ENCODE peak calls at places on chromosome 21, in nine cellular contexts. One of them, this sample, is unnamed.

GRCh38 chr21:41960386-41960785 is 6.6 kb upstream of the C2CD2 start:
- DNase-seq in GM13977: no peak
- DNase-seq in foreskin fibroblast: no peak
- DNase-seq in ovary: no peak
- DNase-seq in adrenal gland: no peak
- DNase-seq in MCF 10A: no peak
- DNase-seq in neural progenitor cell: no peak
- DNase-seq in tibial artery: no peak
- DNase-seq in pancreas: no peak
- DNase-seq in this sample: no peak

GRCh38 chr21:31180256-31181088 is 142.2 kb upstream of the KRTAP19-8 start:
- DNase-seq in GM13977: peak
- DNase-seq in foreskin fibroblast: no peak
- DNase-seq in ovary: no peak
- DNase-seq in adrenal gland: no peak
- DNase-seq in MCF 10A: peak
- DNase-seq in neural progenitor cell: peak
- DNase-seq in tibial artery: no peak
- DNase-seq in pancreas: no peak
- DNase-seq in this sample: no peak

GRCh38 chr21:27362249-27362648 is 395.4 kb upstream of the ADAMTS5 start:
- DNase-seq in GM13977: no peak
- DNase-seq in foreskin fibroblast: no peak
- DNase-seq in ovary: no peak
- DNase-seq in adrenal gland: no peak
- DNase-seq in MCF 10A: peak
- DNase-seq in neural progenitor cell: no peak
- DNase-seq in tibial artery: no peak
- DNase-seq in pancreas: no peak
- DNase-seq in this sample: no peak

GRCh38 chr21:42237577-42237976 is 18.6 kb downstream of the ABCG1 start:
- DNase-seq in GM13977: no peak
- DNase-seq in foreskin fibroblast: no peak
- DNase-seq in ovary: no peak
- DNase-seq in adrenal gland: no peak
- DNase-seq in MCF 10A: no peak
- DNase-seq in neural progenitor cell: no peak
- DNase-seq in tibial artery: no peak
- DNase-seq in pancreas: peak
- DNase-seq in this sample: no peak

GRCh38 chr21:42739061-42739931 is 85.9 kb downstream of the PDE9A start:
- DNase-seq in GM13977: no peak
- DNase-seq in foreskin fibroblast: peak
- DNase-seq in ovary: no peak
- DNase-seq in adrenal gland: no peak
- DNase-seq in MCF 10A: no peak
- DNase-seq in neural progenitor cell: no peak
- DNase-seq in tibial artery: no peak
- DNase-seq in pancreas: no peak
- DNase-seq in this sample: no peak

GRCh38 chr21:25254491-25255174 is 352.6 kb downstream of the MRPL39 start:
- DNase-seq in GM13977: no peak
- DNase-seq in foreskin fibroblast: no peak
- DNase-seq in ovary: no peak
- DNase-seq in adrenal gland: no peak
- DNase-seq in MCF 10A: no peak
- DNase-seq in neural progenitor cell: peak
- DNase-seq in tibial artery: no peak
- DNase-seq in pancreas: no peak
- DNase-seq in this sample: no peak

GRCh38 chr21:42636535-42636914 is 16.9 kb upstream of the PDE9A start:
- DNase-seq in GM13977: no peak
- DNase-seq in foreskin fibroblast: peak
- DNase-seq in ovary: no peak
- DNase-seq in adrenal gland: no peak
- DNase-seq in MCF 10A: peak
- DNase-seq in neural progenitor cell: no peak
- DNase-seq in tibial artery: no peak
- DNase-seq in pancreas: no peak
- DNase-seq in this sample: no peak

GRCh38 chr21:42199488-42200463 is 19.2 kb upstream of the ABCG1 start:
- DNase-seq in GM13977: no peak
- DNase-seq in foreskin fibroblast: peak
- DNase-seq in ovary: no peak
- DNase-seq in adrenal gland: no peak
- DNase-seq in MCF 10A: peak
- DNase-seq in neural progenitor cell: no peak
- DNase-seq in tibial artery: no peak
- DNase-seq in pancreas: no peak
- DNase-seq in this sample: no peak

DNA sequence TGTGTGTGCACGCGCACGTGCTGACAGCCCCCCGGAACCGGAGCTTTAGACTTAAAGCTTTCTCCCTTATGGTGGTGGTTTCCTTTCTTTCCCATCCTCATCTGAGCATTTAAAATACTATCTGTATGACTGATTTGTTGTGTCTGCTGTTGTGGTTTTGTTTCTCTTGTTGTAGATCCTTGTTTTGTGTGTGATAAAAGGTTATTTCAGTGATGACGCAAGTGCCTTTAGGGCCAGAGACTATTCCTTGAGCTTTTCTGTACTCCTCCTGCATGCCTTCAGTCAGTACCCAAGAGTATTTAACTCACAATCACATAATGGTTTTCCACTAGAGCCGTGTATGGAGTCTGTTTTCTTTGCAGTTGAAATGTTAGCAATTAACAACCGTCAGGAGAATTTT is 45.4 kb downstream of the LCA5L start:
- DNase-seq in GM13977: no peak
- DNase-seq in foreskin fibroblast: no peak
- DNase-seq in ovary: no peak
- DNase-seq in adrenal gland: no peak
- DNase-seq in MCF 10A: no peak
- DNase-seq in neural progenitor cell: no peak
- DNase-seq in tibial artery: no peak
- DNase-seq in pancreas: no peak
- DNase-seq in this sample: no peak
- TF ChIP-seq CTCF in GM13977: no peak
- TF ChIP-seq CTCF in foreskin fibroblast: no peak
- TF ChIP-seq CTCF in ovary: no peak
- TF ChIP-seq CTCF in adrenal gland: no peak
- TF ChIP-seq CTCF in MCF 10A: no peak
- TF ChIP-seq CTCF in neural progenitor cell: no peak
- TF ChIP-seq CTCF in tibial artery: no peak
- TF ChIP-seq CTCF in pancreas: no peak
- TF ChIP-seq CTCF in this sample: no peak

GRCh38 chr21:35020446-35020845 is 28.7 kb downstream of the RUNX1 start:
- DNase-seq in GM13977: no peak
- DNase-seq in foreskin fibroblast: no peak
- DNase-seq in ovary: no peak
- DNase-seq in adrenal gland: no peak
- DNase-seq in MCF 10A: no peak
- DNase-seq in neural progenitor cell: no peak
- DNase-seq in tibial artery: no peak
- DNase-seq in pancreas: no peak
- DNase-seq in this sample: no peak

GRCh38 chr21:35021546-35021945 is 27.6 kb downstream of the RUNX1 start:
- DNase-seq in GM13977: no peak
- DNase-seq in foreskin fibroblast: no peak
- DNase-seq in ovary: no peak
- DNase-seq in adrenal gland: no peak
- DNase-seq in MCF 10A: no peak
- DNase-seq in neural progenitor cell: no peak
- DNase-seq in tibial artery: no peak
- DNase-seq in pancreas: no peak
- DNase-seq in this sample: no peak

GRCh38 chr21:35023396-35024070 is 25.6 kb downstream of the RUNX1 start:
- DNase-seq in GM13977: no peak
- DNase-seq in foreskin fibroblast: no peak
- DNase-seq in ovary: no peak
- DNase-seq in adrenal gland: no peak
- DNase-seq in MCF 10A: no peak
- DNase-seq in neural progenitor cell: no peak
- DNase-seq in tibial artery: no peak
- DNase-seq in pancreas: no peak
- DNase-seq in this sample: no peak

GRCh38 chr21:35019631-35020032 is 29.5 kb downstream of the RUNX1 start:
- DNase-seq in GM13977: no peak
- DNase-seq in foreskin fibroblast: no peak
- DNase-seq in ovary: no peak
- DNase-seq in adrenal gland: no peak
- DNase-seq in MCF 10A: no peak
- DNase-seq in neural progenitor cell: no peak
- DNase-seq in tibial artery: no peak
- DNase-seq in pancreas: peak
- DNase-seq in this sample: no peak

GRCh38 chr21:35020902-35021301 is 28.2 kb downstream of the RUNX1 start:
- DNase-seq in GM13977: no peak
- DNase-seq in foreskin fibroblast: no peak
- DNase-seq in ovary: no peak
- DNase-seq in adrenal gland: no peak
- DNase-seq in MCF 10A: no peak
- DNase-seq in neural progenitor cell: no peak
- DNase-seq in tibial artery: no peak
- DNase-seq in pancreas: no peak
- DNase-seq in this sample: no peak
- TF ChIP-seq CTCF in GM13977: no peak
- TF ChIP-seq CTCF in foreskin fibroblast: no peak
- TF ChIP-seq CTCF in ovary: no peak
- TF ChIP-seq CTCF in adrenal gland: no peak
- TF ChIP-seq CTCF in MCF 10A: no peak
- TF ChIP-seq CTCF in neural progenitor cell: no peak
- TF ChIP-seq CTCF in tibial artery: no peak
- TF ChIP-seq CTCF in pancreas: no peak
- TF ChIP-seq CTCF in this sample: no peak

GRCh38 chr21:44802396-44803153 is 955 bp upstream of the UBE2G2 start:
- DNase-seq in GM13977: no peak
- DNase-seq in foreskin fibroblast: no peak
- DNase-seq in ovary: no peak
- DNase-seq in adrenal gland: no peak
- DNase-seq in MCF 10A: no peak
- DNase-seq in neural progenitor cell: peak
- DNase-seq in tibial artery: no peak
- DNase-seq in pancreas: no peak
- DNase-seq in this sample: no peak

GRCh38 chr21:44800971-44801467 is 601 bp downstream of the UBE2G2 start:
- DNase-seq in GM13977: peak
- DNase-seq in foreskin fibroblast: no peak
- DNase-seq in ovary: no peak
- DNase-seq in adrenal gland: no peak
- DNase-seq in MCF 10A: peak
- DNase-seq in neural progenitor cell: peak
- DNase-seq in tibial artery: no peak
- DNase-seq in pancreas: no peak
- DNase-seq in this sample: no peak

GRCh38 chr21:44803651-44804050 is 2.0 kb upstream of the UBE2G2 start:
- DNase-seq in GM13977: no peak
- DNase-seq in foreskin fibroblast: no peak
- DNase-seq in ovary: no peak
- DNase-seq in adrenal gland: no peak
- DNase-seq in MCF 10A: no peak
- DNase-seq in neural progenitor cell: no peak
- DNase-seq in tibial artery: no peak
- DNase-seq in pancreas: no peak
- DNase-seq in this sample: no peak

GRCh38 chr21:44800103-44800502 is 1.5 kb downstream of the UBE2G2 start:
- DNase-seq in GM13977: no peak
- DNase-seq in foreskin fibroblast: no peak
- DNase-seq in ovary: no peak
- DNase-seq in adrenal gland: no peak
- DNase-seq in MCF 10A: peak
- DNase-seq in neural progenitor cell: peak
- DNase-seq in tibial artery: no peak
- DNase-seq in pancreas: no peak
- DNase-seq in this sample: no peak

DNA sequence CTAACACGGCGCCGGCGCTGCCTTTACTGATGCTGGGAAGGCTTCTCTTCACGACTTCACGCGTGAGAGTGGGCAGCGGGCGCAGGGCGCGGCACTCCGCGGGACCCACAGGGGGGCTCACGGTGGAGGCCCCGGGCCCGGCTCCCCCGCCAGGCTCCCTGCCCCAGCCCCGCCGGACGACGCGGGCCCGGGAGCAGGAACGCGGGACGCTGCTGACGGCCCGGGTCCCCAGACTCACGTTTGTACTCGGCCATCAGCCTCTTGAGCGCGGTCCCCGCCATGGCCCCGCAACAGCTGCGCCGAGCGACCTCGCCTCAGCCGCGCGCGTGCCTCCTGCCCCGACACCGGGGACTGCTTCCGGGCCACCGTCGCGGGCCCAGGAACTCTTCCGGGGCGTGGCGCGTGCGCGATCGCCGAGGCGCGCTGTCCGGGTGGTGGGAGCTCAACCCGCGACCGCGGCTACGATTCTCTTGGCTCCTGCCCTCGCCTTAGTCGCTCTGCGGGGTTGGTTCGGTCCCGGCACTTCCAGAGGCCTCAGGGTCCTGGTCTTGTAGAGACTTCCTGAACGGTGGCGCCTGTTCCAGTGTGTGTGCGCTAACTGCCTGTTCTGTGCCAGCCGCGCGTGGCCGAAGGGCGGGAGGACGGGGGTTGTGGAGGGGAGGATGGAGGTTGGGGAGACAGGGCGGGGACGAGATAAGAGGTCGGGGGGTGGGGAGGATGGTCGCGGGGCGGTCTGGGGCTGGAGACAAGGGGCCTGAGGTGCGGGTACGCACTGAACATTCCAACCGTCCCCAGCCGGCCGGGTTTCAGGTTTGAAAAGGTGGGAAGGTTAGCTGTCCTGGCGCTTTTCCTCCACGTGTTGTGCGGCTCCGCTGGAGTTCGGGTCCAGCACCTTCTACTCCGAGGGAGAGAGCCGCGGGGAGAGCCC is at the start of gene UBE2G2:
- DNase-seq in GM13977: peak
- DNase-seq in foreskin fibroblast: peak
- DNase-seq in ovary: peak
- DNase-seq in adrenal gland: peak
- DNase-seq in MCF 10A: peak
- DNase-seq in neural progenitor cell: peak
- DNase-seq in tibial artery: peak
- DNase-seq in pancreas: peak
- DNase-seq in this sample: peak
- TF ChIP-seq CTCF in GM13977: peak
- TF ChIP-seq CTCF in foreskin fibroblast: no peak
- TF ChIP-seq CTCF in ovary: no peak
- TF ChIP-seq CTCF in adrenal gland: no peak
- TF ChIP-seq CTCF in MCF 10A: no peak
- TF ChIP-seq CTCF in neural progenitor cell: no peak
- TF ChIP-seq CTCF in tibial artery: no peak
- TF ChIP-seq CTCF in pancreas: no peak
- TF ChIP-seq CTCF in this sample: peak

GRCh38 chr21:39546522-39546921 is 66.2 kb upstream of the B3GALT5 start:
- DNase-seq in GM13977: no peak
- DNase-seq in foreskin fibroblast: no peak
- DNase-seq in ovary: no peak
- DNase-seq in adrenal gland: no peak
- DNase-seq in MCF 10A: no peak
- DNase-seq in neural progenitor cell: no peak
- DNase-seq in tibial artery: no peak
- DNase-seq in pancreas: no peak
- DNase-seq in this sample: no peak

GRCh38 chr21:39536835-39537234 is 75.9 kb upstream of the B3GALT5 start:
- DNase-seq in GM13977: no peak
- DNase-seq in foreskin fibroblast: no peak
- DNase-seq in ovary: no peak
- DNase-seq in adrenal gland: no peak
- DNase-seq in MCF 10A: no peak
- DNase-seq in neural progenitor cell: no peak
- DNase-seq in tibial artery: no peak
- DNase-seq in pancreas: no peak
- DNase-seq in this sample: no peak

GRCh38 chr21:39538453-39539042 is 74.2 kb upstream of the B3GALT5 start:
- DNase-seq in GM13977: no peak
- DNase-seq in foreskin fibroblast: no peak
- DNase-seq in ovary: no peak
- DNase-seq in adrenal gland: no peak
- DNase-seq in MCF 10A: no peak
- DNase-seq in neural progenitor cell: no peak
- DNase-seq in tibial artery: no peak
- DNase-seq in pancreas: no peak
- DNase-seq in this sample: no peak

GRCh38 chr21:39537571-39537970 is 75.2 kb upstream of the B3GALT5 start:
- DNase-seq in GM13977: no peak
- DNase-seq in foreskin fibroblast: no peak
- DNase-seq in ovary: no peak
- DNase-seq in adrenal gland: no peak
- DNase-seq in MCF 10A: no peak
- DNase-seq in neural progenitor cell: no peak
- DNase-seq in tibial artery: no peak
- DNase-seq in pancreas: no peak
- DNase-seq in this sample: no peak

DNA sequence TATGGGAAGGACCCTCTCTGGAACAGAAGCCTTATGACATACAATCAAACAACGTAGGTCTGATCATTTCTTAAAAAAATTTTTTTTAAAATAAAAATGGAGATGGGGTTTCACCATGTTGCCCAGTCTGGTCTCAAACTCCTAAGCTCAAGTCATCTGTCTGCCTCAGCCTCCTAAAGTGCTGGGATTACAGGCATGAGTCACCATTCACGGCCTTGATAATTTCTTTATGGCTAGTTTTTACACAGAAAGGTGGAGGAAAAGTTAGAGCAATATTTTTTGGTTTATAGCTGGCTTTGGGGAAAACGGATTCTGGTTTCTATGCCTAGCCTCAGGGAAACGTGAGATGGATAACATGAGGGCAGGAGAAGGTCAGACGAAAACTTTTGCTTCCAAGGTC is 70.0 kb upstream of the B3GALT5 start:
- DNase-seq in GM13977: no peak
- DNase-seq in foreskin fibroblast: no peak
- DNase-seq in ovary: no peak
- DNase-seq in adrenal gland: no peak
- DNase-seq in MCF 10A: no peak
- DNase-seq in neural progenitor cell: no peak
- DNase-seq in tibial artery: no peak
- DNase-seq in pancreas: no peak
- DNase-seq in this sample: no peak
- TF ChIP-seq CTCF in GM13977: no peak
- TF ChIP-seq CTCF in foreskin fibroblast: no peak
- TF ChIP-seq CTCF in ovary: no peak
- TF ChIP-seq CTCF in adrenal gland: no peak
- TF ChIP-seq CTCF in MCF 10A: no peak
- TF ChIP-seq CTCF in neural progenitor cell: no peak
- TF ChIP-seq CTCF in tibial artery: no peak
- TF ChIP-seq CTCF in pancreas: no peak
- TF ChIP-seq CTCF in this sample: no peak